ENCODE peak calls at places on chromosome 1, in ten cellular contexts. E is mesendoderm; H is CD8-positive, alpha-beta memory T cell; T is aorta; Z is K562; Y is neural progenitor cell; P is SJSA1; M is body of pancreas; U is heart left ventricle; J is Panc1. L is an unnamed sample.

GRCh38 chr1:213977486-213977842 is 10.3 kb upstream of the PROX1 start:
- DNase-seq in H (no peak), M (no peak), Z (no peak), E (peak; percentile 62), T (no peak), U (no peak), Y (peak; percentile 46), J (no peak), P (no peak), L (no peak)

GRCh38 chr1:84920159-84920558 is 27.2 kb upstream of the LPAR3 start:
- DNase-seq in J (no peak), M (no peak), Z (no peak), T (no peak), H (no peak), E (no peak), U (no peak), P (no peak), Y (no peak), L (no peak)

GRCh38 chr1:199593475-199593874 is 434.0 kb upstream of the NR5A2 start:
- DNase-seq in Y (peak; percentile 2), E (peak; percentile 28), T (no peak), H (no peak), J (no peak), U (no peak), M (no peak), Z (no peak), P (no peak), L (no peak)

GRCh38 chr1:168321945-168322344 is 41.3 kb downstream of the TBX19 start:
- DNase-seq in U (no peak), J (no peak), Z (no peak), P (no peak), Y (no peak), E (no peak), H (no peak), M (no peak), T (no peak), L (peak; percentile 75)

GRCh38 chr1:29876902-29877301 is 640.6 kb downstream of the PTPRU start:
- DNase-seq in M (no peak), J (no peak), T (no peak), Y (no peak), Z (no peak), E (peak; percentile 62), H (no peak), U (no peak), P (no peak), L (no peak)

GRCh38 chr1:77539510-77540142 is 142.8 kb downstream of the ZZZ3 start:
- DNase-seq in H (no peak), M (peak; percentile 18), E (peak; percentile 23), J (peak; percentile 81), P (peak; percentile 81), T (no peak), Z (no peak), U (no peak), Y (peak; percentile 42), L (peak; percentile 94)

GRCh38 chr1:183470147-183470960 is 1.9 kb upstream of the SMG7 start:
- DNase-seq in J (peak; percentile 53), E (peak; percentile 77), H (peak; percentile 87), T (peak; percentile 91), U (peak; percentile 87), P (peak; percentile 60), Z (peak; percentile 82), Y (peak; percentile 80), M (peak; percentile 87), L (peak; percentile 71)

GRCh38 chr1:27787895-27788294 is 14.9 kb downstream of the STX12 start:
- DNase-seq in U (no peak), P (no peak), T (no peak), Y (no peak), H (no peak), E (no peak), J (no peak), M (no peak), Z (no peak), L (no peak)

GRCh38 chr1:209880051-209880450 is 52.3 kb downstream of the UTP25 start:
- DNase-seq in Z (no peak), T (no peak), J (no peak), U (no peak), H (no peak), Y (no peak), E (no peak), M (no peak), P (no peak), L (no peak)
- H3K4me1 ChIP-seq in Z (no peaks in the 10 kb centered on the region), T (no peaks in the 10 kb centered on the region), J (no peaks in the 10 kb centered on the region), U (no peaks in the 10 kb centered on the region), H (no peaks in the 10 kb centered on the region), Y (peaks cover 14% of the 10 kb centered on the region), E (no peaks in the 10 kb centered on the region), M (peaks cover 11% of the 10 kb centered on the region), P (peaks cover 49% of the 10 kb centered on the region), L (peaks cover 44% of the 10 kb centered on the region)

GRCh38 chr1:157781048-157781447 is 4.1 kb upstream of the FCRL2 start:
- DNase-seq in P (no peak), E (no peak), H (no peak), Y (no peak), Z (no peak), U (no peak), M (no peak), J (no peak), T (no peak), L (no peak)

GRCh38 chr1:157775101-157775870 is 1.6 kb downstream of the FCRL2 start:
- DNase-seq in M (no peak), J (no peak), Y (no peak), H (no peak), U (no peak), E (no peak), Z (no peak), P (no peak), T (no peak), L (no peak)

GRCh38 chr1:157774412-157774811 is 2.5 kb downstream of the FCRL2 start:
- DNase-seq in P (no peak), M (no peak), E (no peak), H (no peak), Z (no peak), J (no peak), T (no peak), U (no peak), Y (no peak), L (no peak)

GRCh38 chr1:157773723-157774350 is 3.1 kb downstream of the FCRL2 start:
- DNase-seq in E (peak; percentile 76), T (no peak), Z (no peak), J (no peak), M (no peak), Y (peak; percentile 64), U (no peak), H (no peak), P (no peak), L (peak; percentile 10)

GRCh38 chr1:157776971-157777386 is at the start of gene FCRL2:
- DNase-seq in H (no peak), J (no peak), U (no peak), Z (no peak), T (no peak), P (no peak), E (no peak), Y (no peak), M (no peak), L (no peak)
- H3K4me1 ChIP-seq in H (no peaks in the 10 kb centered on the region), J (no peaks in the 10 kb centered on the region), U (no peaks in the 10 kb centered on the region), Z (no peaks in the 10 kb centered on the region), T (no peaks in the 10 kb centered on the region), P (no peaks in the 10 kb centered on the region), E (no peaks in the 10 kb centered on the region), Y (peaks cover 5% of the 10 kb centered on the region), M (no peaks in the 10 kb centered on the region), L (no peaks in the 10 kb centered on the region)

GRCh38 chr1:19406680-19407079 is 78.7 kb downstream of the CAPZB start:
- DNase-seq in J (no peak), E (no peak), Z (no peak), M (no peak), H (no peak), P (no peak), T (no peak), U (no peak), Y (no peak), L (no peak)

GRCh38 chr1:19405761-19406481 is 79.4 kb downstream of the CAPZB start:
- DNase-seq in T (no peak), J (no peak), Y (peak; percentile 91), P (no peak), M (no peak), U (no peak), Z (no peak), E (no peak), H (no peak), L (no peak)

GRCh38 chr1:19404748-19405147 is 80.6 kb downstream of the CAPZB start:
- DNase-seq in U (no peak), H (no peak), Z (no peak), T (no peak), P (no peak), J (no peak), Y (no peak), E (no peak), M (no peak), L (no peak)

GRCh38 chr1:19403256-19403655 is 82.1 kb downstream of the CAPZB start:
- DNase-seq in P (no peak), M (no peak), Y (no peak), T (no peak), H (no peak), E (no peak), U (no peak), J (no peak), Z (no peak), L (no peak)

GRCh38 chr1:19405195-19405760 is 80.1 kb downstream of the CAPZB start:
- DNase-seq in U (no peak), Y (peak; percentile 72), P (no peak), H (no peak), J (no peak), Z (no peak), T (no peak), E (peak; percentile 38), M (no peak), L (no peak)
- H3K4me1 ChIP-seq in U (peaks cover 84% of the 10 kb centered on the region), Y (peaks cover 84% of the 10 kb centered on the region), P (peaks cover 19% of the 10 kb centered on the region), H (peaks cover 36% of the 10 kb centered on the region), J (peaks cover 16% of the 10 kb centered on the region), Z (peaks cover 32% of the 10 kb centered on the region), T (no peaks in the 10 kb centered on the region), E (peaks cover 3% of the 10 kb centered on the region), M (no peaks in the 10 kb centered on the region), L (no peaks in the 10 kb centered on the region)

GRCh38 chr1:109259674-109260557 is 10.6 kb downstream of the CELSR2 start:
- DNase-seq in U (no peak), J (no peak), M (no peak), E (peak; percentile 73), T (no peak), Z (no peak), H (no peak), P (no peak), Y (peak; percentile 72), L (no peak)

GRCh38 chr1:109256085-109256484 is 6.7 kb downstream of the CELSR2 start:
- DNase-seq in Y (no peak), P (no peak), T (no peak), Z (no peak), J (no peak), U (no peak), H (no peak), M (no peak), E (no peak), L (no peak)

GRCh38 chr1:109258481-109259466 is 9.4 kb downstream of the CELSR2 start:
- DNase-seq in P (no peak), T (no peak), Y (no peak), M (no peak), E (no peak), H (no peak), J (no peak), U (no peak), Z (no peak), L (no peak)

GRCh38 chr1:109256971-109257681 is 7.8 kb downstream of the CELSR2 start:
- DNase-seq in P (no peak), J (no peak), Z (no peak), E (no peak), M (no peak), U (no peak), T (no peak), Y (no peak), H (no peak), L (peak; percentile 84)

DNA sequence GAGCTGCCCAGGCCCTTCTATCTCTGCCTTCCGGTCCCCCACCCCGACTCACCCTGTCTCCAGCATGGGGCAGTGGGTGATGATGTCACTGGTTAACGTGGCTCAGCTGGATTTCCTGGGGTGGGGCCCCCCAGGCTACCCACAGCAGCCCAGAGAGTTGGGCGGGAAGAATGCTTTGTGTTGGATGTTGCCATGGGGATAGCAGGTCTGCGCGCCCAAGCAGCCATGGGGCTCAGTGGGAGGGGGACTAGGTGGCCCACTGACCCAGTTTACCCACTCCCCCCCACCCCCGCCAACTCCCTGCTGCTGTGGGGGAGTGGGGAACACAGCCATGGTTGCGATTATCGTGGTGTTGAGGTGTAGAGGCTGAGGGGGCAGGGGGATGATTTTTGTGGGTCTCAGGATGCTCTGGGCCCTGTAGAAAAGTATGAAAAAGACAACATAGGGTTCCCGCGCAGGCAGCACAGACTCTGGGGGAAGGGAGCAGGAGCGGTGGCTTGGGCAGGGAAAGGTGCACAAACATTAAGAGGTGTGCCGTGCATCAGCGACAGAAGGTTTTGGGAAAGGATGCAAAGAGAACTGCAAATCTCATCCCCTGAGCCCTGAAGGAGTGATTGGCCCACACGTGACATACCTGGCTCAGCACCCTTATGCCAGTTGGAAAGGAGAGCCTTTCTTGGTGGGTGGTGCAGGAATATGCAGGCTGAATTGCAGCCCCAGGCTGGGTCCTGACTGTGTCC is 8.5 kb downstream of the CELSR2 start:
- DNase-seq in U (no peak), H (no peak), T (no peak), J (no peak), E (no peak), M (no peak), Y (no peak), Z (peak; percentile 53), P (no peak), L (no peak)
- H3K4me1 ChIP-seq in U (peaks cover 24% of the 10 kb centered on the region), H (no peaks in the 10 kb centered on the region), T (no peaks in the 10 kb centered on the region), J (peaks cover 8% of the 10 kb centered on the region), E (peaks cover 10% of the 10 kb centered on the region), M (peaks cover 21% of the 10 kb centered on the region), Y (peaks cover 60% of the 10 kb centered on the region), Z (peaks cover 65% of the 10 kb centered on the region), P (peaks cover 11% of the 10 kb centered on the region), L (peaks cover 12% of the 10 kb centered on the region)